ENCODE peak calls at places on chromosomes 16 and 17, in five cellular contexts. Z is HCT116, K is PC-9, S is Peyer's patch, J is left ventricle myocardium inferior. H is an unnamed sample.

GRCh38 chr17:4365628-4366311 is 705 bp downstream of the UBE2G1 start:
- DNase-seq in Z (no peak), S (peak; percentile 63), K (no peak), J (peak; percentile 37), H (no peak)

GRCh38 chr17:20263595-20263994 is 203.7 kb downstream of the LGALS9B start:
- DNase-seq in Z (peak; percentile 1), K (no peak), S (no peak), J (no peak), H (peak; percentile 90)

GRCh38 chr17:41689497-41690299 is 1.0 kb downstream of the EIF1 start:
- DNase-seq in J (no peak), S (peak; percentile 57), K (peak; percentile 29), Z (no peak), H (no peak)

GRCh38 chr16:17784073-17784472 is 313.3 kb upstream of the XYLT1 start:
- DNase-seq in Z (no peak), K (no peak), S (no peak), J (no peak), H (peak; percentile 42)

GRCh38 chr16:82699262-82699661 is 72.5 kb downstream of the CDH13 start:
- DNase-seq in K (no peak), Z (no peak), J (no peak), S (no peak), H (no peak)

GRCh38 chr17:19002805-19003542 is 1.6 kb downstream of the FAM83G start:
- DNase-seq in J (no peak), K (no peak), S (no peak), Z (no peak), H (peak; percentile 35)

GRCh38 chr17:80664217-80664780 is 119.7 kb downstream of the RPTOR start:
- DNase-seq in J (no peak), K (no peak), Z (no peak), S (peak; percentile 40), H (no peak)

GRCh38 chr17:3802461-3803307 is 1.7 kb upstream of the ITGAE start:
- DNase-seq in J (no peak), K (no peak), S (no peak), Z (no peak), H (peak; percentile 44)

GRCh38 chr17:158379-158778 is 21.0 kb downstream of the SCGB1C2 start:
- DNase-seq in J (no peak), K (no peak), S (no peak), Z (no peak), H (no peak)

GRCh38 chr17:51617876-51618455 is 357.6 kb downstream of the UTP18 start:
- DNase-seq in J (no peak), K (no peak), S (no peak), Z (no peak), H (no peak)

GRCh38 chr17:57945999-57946797 is 9.0 kb downstream of the CUEDC1 start:
- DNase-seq in J (no peak), K (no peak), S (no peak), Z (no peak), H (peak; percentile 92)

GRCh38 chr17:8518858-8519257 is 83.2 kb downstream of the NDEL1 start:
- DNase-seq in K (no peak), J (no peak), S (no peak), Z (no peak), H (no peak)

GRCh38 chr17:47709594-47709993 is 15.6 kb downstream of the TBKBP1 start:
- DNase-seq in K (no peak), S (no peak), Z (no peak), J (no peak), H (no peak)

GRCh38 chr16:9138021-9138680 is 46.7 kb downstream of the HAPSTR1 start:
- DNase-seq in J (no peak), Z (no peak), S (no peak), K (no peak), H (no peak)

GRCh38 chr16:63742150-63742549 is 1379.7 kb downstream of the CDH11 start:
- DNase-seq in Z (no peak), J (no peak), S (no peak), K (no peak), H (no peak)

GRCh38 chr17:47693667-47694017 is 319 bp upstream of the TBKBP1 start:
- DNase-seq in Z (no peak), K (no peak), J (no peak), S (no peak), H (no peak)

GRCh38 chr16:2784536-2785100 is 2.7 kb downstream of the PRSS33 start:
- DNase-seq in Z (no peak), J (no peak), S (peak; percentile 44), K (no peak), H (no peak)

GRCh38 chr16:24045641-24046040 is 209.9 kb downstream of the PRKCB start:
- DNase-seq in S (peak; percentile 37), K (no peak), Z (no peak), J (no peak), H (no peak)

GRCh38 chr17:76710863-76711611 is at the start of gene MXRA7:
- DNase-seq in Z (no peak), S (peak; percentile 76), J (peak; percentile 81), K (peak; percentile 69), H (no peak)

GRCh38 chr17:67686246-67686645 is 31.5 kb upstream of the NOL11 start:
- DNase-seq in Z (no peak), K (no peak), J (no peak), S (no peak), H (no peak)

GRCh38 chr17:40091691-40092397 is 8.5 kb downstream of the NR1D1 start:
- DNase-seq in S (no peak), J (no peak), K (no peak), Z (no peak), H (no peak)

GRCh38 chr16:50552476-50553101 is 4.4 kb downstream of the NKD1 start:
- DNase-seq in S (no peak), J (no peak), K (no peak), Z (no peak), H (no peak)

GRCh38 chr17:42980766-42981397 is 517 bp downstream of the RUNDC1 start:
- DNase-seq in S (peak; percentile 82), J (peak; percentile 24), Z (peak; percentile 31), K (peak; percentile 29), H (peak; percentile 39)

GRCh38 chr16:11679250-11679649 is 11.0 kb downstream of the SNN start:
- DNase-seq in K (no peak), J (no peak), Z (no peak), S (peak; percentile 39), H (no peak)

GRCh38 chr16:11677959-11678881 is 10.0 kb downstream of the SNN start:
- DNase-seq in Z (no peak), K (no peak), S (peak; percentile 47), J (no peak), H (no peak)

GRCh38 chr16:11675561-11676511 is 7.6 kb downstream of the SNN start:
- DNase-seq in Z (peak; percentile 72), J (peak; percentile 44), S (peak; percentile 89), K (peak; percentile 90), H (no peak)

GRCh38 chr16:11676799-11677198 is 8.5 kb downstream of the SNN start:
- DNase-seq in K (no peak), J (no peak), S (peak; percentile 14), Z (no peak), H (peak; percentile 72)

DNA sequence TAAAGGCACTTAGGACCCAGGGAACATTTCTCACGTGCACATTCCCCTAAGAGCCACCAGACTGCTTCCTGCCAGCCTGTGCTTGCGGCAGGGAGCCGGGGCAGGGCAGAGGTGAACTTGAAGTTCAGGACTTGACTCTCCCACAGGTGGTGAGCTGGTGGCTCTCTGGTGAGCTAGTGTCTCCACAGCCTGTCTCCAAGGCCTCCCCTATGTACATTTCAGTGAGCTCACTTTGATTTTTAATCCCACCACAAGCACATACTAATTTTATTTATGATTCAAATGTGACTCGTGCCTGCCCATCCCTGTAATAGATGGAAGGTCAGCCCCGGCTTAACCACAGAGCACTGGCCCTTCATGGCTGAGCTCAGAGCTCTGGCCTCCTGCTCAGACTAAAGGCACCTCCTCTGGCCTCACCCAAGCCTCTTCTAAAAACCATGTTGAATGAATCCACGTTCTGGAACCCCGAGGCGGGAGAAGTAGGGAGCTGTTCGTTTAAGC is 9.2 kb downstream of the SNN start:
- DNase-seq in K (no peak), J (no peak), Z (no peak), S (peak; percentile 44), H (no peak)
- H3K4me1 ChIP-seq in K (no peaks in the 10 kb centered on the region), J (peaks cover 100% of the 10 kb centered on the region), Z (peaks cover 45% of the 10 kb centered on the region), S (peaks cover 35% of the 10 kb centered on the region), H (peaks cover 20% of the 10 kb centered on the region)

GRCh38 chr17:74211929-74212261 is 1.5 kb upstream of the TTYH2 start:
- DNase-seq in S (no peak), Z (no peak), J (no peak), K (no peak), H (no peak)
- H3K4me1 ChIP-seq in S (peaks cover 4% of the 10 kb centered on the region), Z (peaks cover 25% of the 10 kb centered on the region), J (peaks cover 92% of the 10 kb centered on the region), K (peaks cover 4% of the 10 kb centered on the region), H (peaks cover 30% of the 10 kb centered on the region)

GRCh38 chr17:73285916-73286862 is 24.5 kb upstream of the CPSF4L start:
- DNase-seq in S (no peak), Z (no peak), J (no peak), K (no peak), H (no peak)
- H3K4me1 ChIP-seq in S (peaks cover 10% of the 10 kb centered on the region), Z (peaks cover 41% of the 10 kb centered on the region), J (peaks cover 93% of the 10 kb centered on the region), K (peaks cover 46% of the 10 kb centered on the region), H (peaks cover 10% of the 10 kb centered on the region)

GRCh38 chr16:88468289-88469129 is 15.4 kb downstream of the ZFPM1 start:
- DNase-seq in Z (peak; percentile 56), K (peak; percentile 44), J (no peak), S (no peak), H (no peak)

GRCh38 chr16:88472042-88472441 is 19.0 kb downstream of the ZFPM1 start:
- DNase-seq in Z (no peak), K (no peak), J (no peak), S (no peak), H (no peak)

GRCh38 chr16:88471575-88471974 is 18.5 kb downstream of the ZFPM1 start:
- DNase-seq in S (no peak), J (no peak), Z (no peak), K (no peak), H (no peak)

GRCh38 chr16:88471115-88471514 is 18.0 kb downstream of the ZFPM1 start:
- DNase-seq in Z (no peak), S (no peak), K (no peak), J (no peak), H (no peak)

GRCh38 chr16:88469615-88470395 is 16.7 kb downstream of the ZFPM1 start:
- DNase-seq in Z (no peak), J (no peak), S (peak; percentile 72), K (no peak), H (no peak)
- H3K4me1 ChIP-seq in Z (peaks cover 4% of the 10 kb centered on the region), J (peaks cover 10% of the 10 kb centered on the region), S (peaks cover 36% of the 10 kb centered on the region), K (no peaks in the 10 kb centered on the region), H (no peaks in the 10 kb centered on the region)

DNA sequence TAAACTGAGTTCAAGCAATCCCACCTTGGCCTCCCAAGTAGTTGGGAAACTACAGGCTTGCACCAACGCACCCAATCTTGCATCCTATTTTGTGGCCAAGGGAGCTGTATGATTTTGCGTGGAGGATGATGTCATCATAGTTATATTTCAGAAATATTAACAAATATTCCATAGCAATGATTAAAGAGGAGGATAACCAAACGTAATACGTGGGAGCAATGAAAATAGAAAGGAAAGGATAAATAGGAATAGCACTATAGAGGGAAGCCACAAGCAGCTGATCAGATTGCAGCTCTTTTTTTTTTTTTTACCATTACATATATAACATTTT is 2.2 kb upstream of the YWHAE start:
- DNase-seq in Z (no peak), K (no peak), S (no peak), J (no peak), H (no peak)
- H3K4me1 ChIP-seq in Z (peaks cover 19% of the 10 kb centered on the region), K (peaks cover 13% of the 10 kb centered on the region), S (no peaks in the 10 kb centered on the region), J (peaks cover 33% of the 10 kb centered on the region), H (peaks cover 7% of the 10 kb centered on the region)

GRCh38 chr16:84063972-84064371 is 21.4 kb upstream of the SLC38A8 start:
- DNase-seq in K (no peak), J (no peak), S (no peak), Z (no peak), H (no peak)
- H3K4me1 ChIP-seq in K (no peaks in the 10 kb centered on the region), J (peaks cover 20% of the 10 kb centered on the region), S (no peaks in the 10 kb centered on the region), Z (no peaks in the 10 kb centered on the region), H (no peaks in the 10 kb centered on the region)

H was measured in foreskin keratinocyte.